ENCODE peak calls at places on chromosomes 12 and 14, in four cellular contexts. One of them, this sample, is unnamed.

GRCh38 chr14:58796201-58796600 is 158.4 kb downstream of the DACT1 start:
- DNase-seq in type B pancreatic cell: no peak
- DNase-seq in cardiac fibroblast: no peak
- DNase-seq in brain microvascular endothelial cell: no peak
- DNase-seq in this sample: no peak

GRCh38 chr12:123942277-123942653 is 30.4 kb downstream of the CCDC92 start:
- DNase-seq in type B pancreatic cell: no peak
- DNase-seq in cardiac fibroblast: peak; percentile 52
- DNase-seq in brain microvascular endothelial cell: peak; percentile 83
- DNase-seq in this sample: no peak

GRCh38 chr12:120748242-120748641 is 22.6 kb downstream of the ACADS start:
- DNase-seq in type B pancreatic cell: no peak
- DNase-seq in cardiac fibroblast: no peak
- DNase-seq in brain microvascular endothelial cell: no peak
- DNase-seq in this sample: no peak

GRCh38 chr12:124188059-124188458 is 106.8 kb upstream of the RFLNA start:
- DNase-seq in brain microvascular endothelial cell: no peak
- DNase-seq in type B pancreatic cell: no peak
- DNase-seq in cardiac fibroblast: no peak
- DNase-seq in this sample: no peak

GRCh38 chr12:51322452-51322851 is 1.5 kb downstream of the BIN2 start:
- DNase-seq in type B pancreatic cell: no peak
- DNase-seq in cardiac fibroblast: no peak
- DNase-seq in brain microvascular endothelial cell: no peak
- DNase-seq in this sample: no peak

GRCh38 chr14:64698899-64699298 is 5.3 kb upstream of the PLEKHG3 start:
- DNase-seq in brain microvascular endothelial cell: no peak
- DNase-seq in cardiac fibroblast: no peak
- DNase-seq in type B pancreatic cell: no peak
- DNase-seq in this sample: no peak

GRCh38 chr12:66804555-66804954 is 125.7 kb upstream of the GRIP1 start:
- DNase-seq in brain microvascular endothelial cell: no peak
- DNase-seq in type B pancreatic cell: no peak
- DNase-seq in cardiac fibroblast: no peak
- DNase-seq in this sample: no peak

GRCh38 chr12:121794532-121795028 is 1.1 kb upstream of the RHOF start:
- DNase-seq in type B pancreatic cell: no peak
- DNase-seq in brain microvascular endothelial cell: no peak
- DNase-seq in cardiac fibroblast: no peak
- DNase-seq in this sample: no peak

GRCh38 chr14:103084021-103084919 is at the start of gene LBHD2:
- DNase-seq in type B pancreatic cell: no peak
- DNase-seq in cardiac fibroblast: no peak
- DNase-seq in brain microvascular endothelial cell: no peak
- DNase-seq in this sample: no peak

GRCh38 chr12:70927356-70927755 is 6.8 kb upstream of the PTPRR start:
- DNase-seq in brain microvascular endothelial cell: no peak
- DNase-seq in type B pancreatic cell: no peak
- DNase-seq in cardiac fibroblast: no peak
- DNase-seq in this sample: no peak

GRCh38 chr14:101862177-101862576 is 100.7 kb downstream of the PPP2R5C start:
- DNase-seq in type B pancreatic cell: no peak
- DNase-seq in brain microvascular endothelial cell: no peak
- DNase-seq in cardiac fibroblast: peak; percentile 37
- DNase-seq in this sample: no peak

GRCh38 chr14:51201890-51202289 is 38.2 kb upstream of the TMX1 start:
- DNase-seq in type B pancreatic cell: no peak
- DNase-seq in cardiac fibroblast: no peak
- DNase-seq in brain microvascular endothelial cell: no peak
- DNase-seq in this sample: no peak

GRCh38 chr14:38536376-38537038 is 280.6 kb upstream of the CLEC14A start:
- DNase-seq in cardiac fibroblast: peak; percentile 18
- DNase-seq in type B pancreatic cell: no peak
- DNase-seq in brain microvascular endothelial cell: no peak
- DNase-seq in this sample: no peak

GRCh38 chr12:996881-997280 is 5.9 kb downstream of the ERC1 start:
- DNase-seq in brain microvascular endothelial cell: no peak
- DNase-seq in cardiac fibroblast: no peak
- DNase-seq in type B pancreatic cell: no peak
- DNase-seq in this sample: no peak

GRCh38 chr12:117151195-117152031 is 38.9 kb downstream of the FBXO21 start:
- DNase-seq in type B pancreatic cell: no peak
- DNase-seq in cardiac fibroblast: peak; percentile 72
- DNase-seq in brain microvascular endothelial cell: peak; percentile 52
- DNase-seq in this sample: no peak

GRCh38 chr12:69910739-69911138 is 85.7 kb downstream of the MYRFL start:
- DNase-seq in brain microvascular endothelial cell: no peak
- DNase-seq in type B pancreatic cell: no peak
- DNase-seq in cardiac fibroblast: no peak
- DNase-seq in this sample: no peak

GRCh38 chr12:33322519-33322918 is 117.1 kb downstream of the SYT10 start:
- DNase-seq in brain microvascular endothelial cell: no peak
- DNase-seq in cardiac fibroblast: no peak
- DNase-seq in type B pancreatic cell: no peak
- DNase-seq in this sample: no peak

GRCh38 chr14:21398901-21399300 is 15.1 kb upstream of the SUPT16H start:
- DNase-seq in cardiac fibroblast: no peak
- DNase-seq in brain microvascular endothelial cell: no peak
- DNase-seq in type B pancreatic cell: no peak
- DNase-seq in this sample: no peak

GRCh38 chr12:41096797-41097196 is 91.3 kb upstream of the PDZRN4 start:
- DNase-seq in type B pancreatic cell: no peak
- DNase-seq in cardiac fibroblast: no peak
- DNase-seq in brain microvascular endothelial cell: no peak
- DNase-seq in this sample: no peak

GRCh38 chr12:112503521-112503920 is 84.8 kb downstream of the PTPN11 start:
- DNase-seq in type B pancreatic cell: no peak
- DNase-seq in cardiac fibroblast: no peak
- DNase-seq in brain microvascular endothelial cell: no peak
- DNase-seq in this sample: no peak

GRCh38 chr14:96905825-96906224 is 108.6 kb downstream of the VRK1 start:
- DNase-seq in brain microvascular endothelial cell: no peak
- DNase-seq in type B pancreatic cell: no peak
- DNase-seq in cardiac fibroblast: peak; percentile 22
- DNase-seq in this sample: no peak

GRCh38 chr12:1629338-1630080 is 478 bp downstream of the WNT5B start:
- DNase-seq in cardiac fibroblast: no peak
- DNase-seq in type B pancreatic cell: no peak
- DNase-seq in brain microvascular endothelial cell: no peak
- DNase-seq in this sample: no peak

GRCh38 chr14:92560106-92560865 is 46.7 kb downstream of the RIN3 start:
- DNase-seq in type B pancreatic cell: no peak
- DNase-seq in cardiac fibroblast: no peak
- DNase-seq in brain microvascular endothelial cell: no peak
- DNase-seq in this sample: no peak

GRCh38 chr14:100816286-100816949 is 9.5 kb upstream of the MEG3 start:
- DNase-seq in brain microvascular endothelial cell: no peak
- DNase-seq in cardiac fibroblast: no peak
- DNase-seq in type B pancreatic cell: no peak
- DNase-seq in this sample: no peak

GRCh38 chr12:101338087-101338486 is 58.2 kb downstream of the UTP20 start:
- DNase-seq in brain microvascular endothelial cell: no peak
- DNase-seq in cardiac fibroblast: no peak
- DNase-seq in type B pancreatic cell: no peak
- DNase-seq in this sample: no peak

GRCh38 chr12:96177013-96177412 is 17.2 kb upstream of the ELK3 start:
- DNase-seq in brain microvascular endothelial cell: peak; percentile 90
- DNase-seq in type B pancreatic cell: no peak
- DNase-seq in cardiac fibroblast: peak; percentile 41
- DNase-seq in this sample: no peak

GRCh38 chr12:94754653-94755052 is 104.3 kb upstream of the TMCC3 start:
- DNase-seq in brain microvascular endothelial cell: no peak
- DNase-seq in type B pancreatic cell: no peak
- DNase-seq in cardiac fibroblast: no peak
- DNase-seq in this sample: no peak
- TF ChIP-seq CTCF in brain microvascular endothelial cell: peak; percentile 45
- TF ChIP-seq CTCF in type B pancreatic cell: peak; percentile 32
- TF ChIP-seq CTCF in cardiac fibroblast: peak; percentile 49
- TF ChIP-seq CTCF in this sample: peak; percentile 34

GRCh38 chr12:57735198-57735855 is 3.2 kb downstream of the AGAP2 start:
- DNase-seq in type B pancreatic cell: no peak
- DNase-seq in brain microvascular endothelial cell: no peak
- DNase-seq in cardiac fibroblast: no peak
- DNase-seq in this sample: no peak

GRCh38 chr12:57736743-57737466 is 1.6 kb downstream of the AGAP2 start:
- DNase-seq in cardiac fibroblast: no peak
- DNase-seq in type B pancreatic cell: no peak
- DNase-seq in brain microvascular endothelial cell: no peak
- DNase-seq in this sample: no peak

GRCh38 chr12:57734586-57734985 is 4.0 kb downstream of the AGAP2 start:
- DNase-seq in cardiac fibroblast: no peak
- DNase-seq in brain microvascular endothelial cell: no peak
- DNase-seq in type B pancreatic cell: no peak
- DNase-seq in this sample: no peak

GRCh38 chr12:57737467-57738141 is 938 bp downstream of the AGAP2 start:
- DNase-seq in cardiac fibroblast: no peak
- DNase-seq in brain microvascular endothelial cell: no peak
- DNase-seq in type B pancreatic cell: no peak
- DNase-seq in this sample: no peak

DNA sequence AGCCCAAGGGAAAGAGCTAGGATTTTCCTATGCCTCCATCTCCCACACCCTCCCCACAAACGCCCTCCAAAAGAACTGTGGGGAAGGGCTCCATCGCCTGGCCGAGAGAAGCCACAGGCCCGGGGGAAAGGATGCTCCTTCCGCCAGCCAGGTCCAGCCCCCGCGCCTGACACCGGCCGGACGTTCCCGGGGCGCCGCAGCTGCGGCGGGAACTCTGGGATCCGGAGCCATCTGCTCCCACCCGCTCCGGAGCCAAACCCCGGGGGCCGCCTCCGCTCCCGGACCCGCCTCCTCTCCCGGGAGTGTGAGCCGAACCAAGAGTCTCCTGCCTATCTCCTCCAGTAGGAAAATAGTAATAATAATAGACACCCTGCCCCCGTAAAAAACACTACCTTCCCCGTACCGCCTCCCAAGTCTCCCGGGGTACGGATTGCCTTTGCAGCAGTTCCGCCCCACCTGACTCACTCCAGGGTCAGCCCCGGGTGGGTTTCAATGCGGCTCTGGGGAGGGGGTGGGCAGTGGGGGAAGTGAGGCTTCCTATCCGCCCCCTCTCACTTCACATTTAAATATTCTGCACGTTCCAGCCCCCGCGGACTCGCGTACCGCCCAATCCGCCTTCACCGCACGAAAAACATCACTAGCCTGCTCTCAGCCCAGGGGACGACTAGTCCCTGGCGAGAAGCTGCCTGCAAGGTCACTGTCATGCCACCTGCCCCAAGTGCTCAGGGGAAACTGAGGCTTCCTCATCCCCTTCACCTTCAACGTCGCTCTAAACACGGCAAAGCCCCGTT is 2.4 kb downstream of the AGAP2 start:
- DNase-seq in brain microvascular endothelial cell: no peak
- DNase-seq in cardiac fibroblast: peak; percentile 33
- DNase-seq in type B pancreatic cell: no peak
- DNase-seq in this sample: no peak
- TF ChIP-seq CTCF in brain microvascular endothelial cell: peak; percentile 63
- TF ChIP-seq CTCF in cardiac fibroblast: peak; percentile 36
- TF ChIP-seq CTCF in type B pancreatic cell: peak; percentile 46
- TF ChIP-seq CTCF in this sample: peak; percentile 57

GRCh38 chr14:69720912-69721311 is 46.0 kb upstream of the SRSF5 start:
- DNase-seq in type B pancreatic cell: no peak
- DNase-seq in cardiac fibroblast: no peak
- DNase-seq in brain microvascular endothelial cell: no peak
- DNase-seq in this sample: no peak
- TF ChIP-seq CTCF in type B pancreatic cell: no peak
- TF ChIP-seq CTCF in cardiac fibroblast: no peak
- TF ChIP-seq CTCF in brain microvascular endothelial cell: no peak
- TF ChIP-seq CTCF in this sample: no peak

GRCh38 chr12:15152456-15152855 is 68.8 kb downstream of the RERG start:
- DNase-seq in cardiac fibroblast: peak; percentile 44
- DNase-seq in type B pancreatic cell: no peak
- DNase-seq in brain microvascular endothelial cell: no peak
- DNase-seq in this sample: no peak
- TF ChIP-seq CTCF in cardiac fibroblast: peak; percentile 40
- TF ChIP-seq CTCF in type B pancreatic cell: peak; percentile 52
- TF ChIP-seq CTCF in brain microvascular endothelial cell: peak; percentile 55
- TF ChIP-seq CTCF in this sample: peak; percentile 61

DNA sequence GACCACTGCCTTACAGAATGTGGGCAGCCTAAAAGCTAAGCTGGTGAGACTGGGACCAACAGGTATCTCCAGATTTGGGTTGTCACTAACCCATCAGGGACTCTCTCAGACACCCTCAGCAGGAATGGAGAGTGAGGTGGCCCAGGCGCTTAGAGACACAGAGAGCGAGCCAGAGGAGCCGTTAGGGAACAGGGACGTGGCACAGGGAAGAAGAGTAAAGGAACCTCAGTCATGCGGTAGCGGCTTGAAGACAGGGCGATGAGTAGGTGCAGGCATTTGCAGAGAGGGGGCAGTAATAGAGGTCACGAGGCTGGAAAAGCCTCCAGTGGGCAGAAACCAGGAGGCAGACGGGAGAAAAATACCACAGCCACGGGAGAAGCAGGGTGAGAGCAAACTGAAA is 158.0 kb upstream of the CCND2 start:
- DNase-seq in brain microvascular endothelial cell: no peak
- DNase-seq in type B pancreatic cell: peak; percentile 40
- DNase-seq in cardiac fibroblast: no peak
- DNase-seq in this sample: peak; percentile 62
- TF ChIP-seq CTCF in brain microvascular endothelial cell: no peak
- TF ChIP-seq CTCF in type B pancreatic cell: no peak
- TF ChIP-seq CTCF in cardiac fibroblast: no peak
- TF ChIP-seq CTCF in this sample: no peak

GRCh38 chr14:26598672-26599131 is 869 bp upstream of the NOVA1 start:
- DNase-seq in type B pancreatic cell: no peak
- DNase-seq in cardiac fibroblast: peak; percentile 37
- DNase-seq in brain microvascular endothelial cell: no peak
- DNase-seq in this sample: no peak
- TF ChIP-seq CTCF in type B pancreatic cell: no peak
- TF ChIP-seq CTCF in cardiac fibroblast: no peak
- TF ChIP-seq CTCF in brain microvascular endothelial cell: no peak
- TF ChIP-seq CTCF in this sample: no peak

This sample was measured in osteocyte.